ENCODE peak calls at places on chromosomes 6 and 20, in nine cellular contexts. X is GM06990, R is spleen, W is endodermal cell, G is thoracic aorta, Y is heart right ventricle, J is glutamatergic neuron, L is hepatocyte, O is MM.1S. V is an unnamed sample.

GRCh38 chr20:47466193-47466592 is 35.5 kb upstream of the NCOA3 start:
- DNase-seq in G (no peak), Y (no peak), R (no peak), L (no peak), J (no peak), O (no peak), W (no peak), X (no peak), V (no peak)

GRCh38 chr6:92715991-92716390 is 703.4 kb downstream of the EPHA7 start:
- DNase-seq in W (no peak), L (peak), G (no peak), X (no peak), Y (no peak), O (no peak), J (no peak), R (no peak), V (no peak)

GRCh38 chr6:54099201-54099600 is 12.0 kb upstream of the MLIP start:
- DNase-seq in L (no peak), W (no peak), J (no peak), R (no peak), G (no peak), X (no peak), O (no peak), Y (no peak), V (no peak)

GRCh38 chr20:34938466-34939163 is 17.0 kb downstream of the GSS start:
- DNase-seq in J (no peak), X (no peak), L (no peak), R (no peak), W (no peak), G (no peak), Y (peak), O (no peak), V (no peak)

GRCh38 chr20:31836853-31837608 is 8.4 kb downstream of the FOXS1 start:
- DNase-seq in X (no peak), L (no peak), R (no peak), J (no peak), G (no peak), W (no peak), Y (no peak), O (no peak), V (no peak)

GRCh38 chr6:41021832-41022231 is 17.2 kb downstream of the UNC5CL start:
- DNase-seq in Y (peak), W (peak), J (no peak), X (no peak), O (no peak), R (no peak), L (peak), G (no peak), V (peak)

GRCh38 chr6:53027131-53027718 is 32.1 kb upstream of the GSTA4 start:
- DNase-seq in W (no peak), Y (no peak), L (no peak), X (no peak), G (no peak), O (no peak), J (no peak), R (no peak), V (no peak)

GRCh38 chr6:45518321-45518720 is 140.6 kb upstream of the SUPT3H start:
- DNase-seq in Y (no peak), G (no peak), W (no peak), R (no peak), X (no peak), J (no peak), O (no peak), L (no peak), V (no peak)

GRCh38 chr20:51346686-51347485 is 195.6 kb downstream of the NFATC2 start:
- DNase-seq in R (no peak), G (no peak), W (no peak), L (no peak), Y (no peak), J (no peak), X (no peak), O (no peak), V (peak)

GRCh38 chr6:99507648-99508047 is 7.6 kb downstream of the USP45 start:
- DNase-seq in G (no peak), Y (no peak), O (no peak), X (no peak), R (no peak), J (no peak), L (no peak), W (no peak), V (no peak)

GRCh38 chr6:66849843-66850242 is 1142.8 kb upstream of the EYS start:
- DNase-seq in G (no peak), J (no peak), R (no peak), L (no peak), Y (no peak), W (no peak), X (no peak), O (no peak), V (no peak)

GRCh38 chr6:157023958-157024357 is 246.8 kb downstream of the ARID1B start:
- DNase-seq in Y (no peak), L (no peak), G (no peak), O (no peak), X (no peak), J (no peak), W (no peak), R (no peak), V (peak)

GRCh38 chr6:163309491-163310026 is 105.0 kb upstream of the QKI start:
- DNase-seq in G (no peak), J (no peak), R (no peak), L (no peak), X (no peak), O (no peak), W (no peak), Y (no peak), V (peak)

GRCh38 chr20:53834044-53834442 is 236.4 kb downstream of the BCAS1 start:
- DNase-seq in G (no peak), O (no peak), J (no peak), Y (no peak), W (no peak), X (peak), L (no peak), R (peak), V (no peak)

GRCh38 chr6:150418825-150419594 is 50.2 kb downstream of the IYD start:
- DNase-seq in O (peak), L (peak), Y (peak), W (peak), R (peak), J (peak), G (no peak), X (peak), V (peak)

GRCh38 chr6:48476257-48476656 is 365.3 kb upstream of the PTCHD4 start:
- DNase-seq in G (no peak), X (no peak), Y (no peak), R (no peak), L (peak), O (no peak), W (peak), J (no peak), V (peak)

GRCh38 chr6:68211242-68211795 is 423.8 kb upstream of the ADGRB3 start:
- DNase-seq in W (no peak), O (no peak), L (no peak), G (no peak), Y (no peak), X (no peak), J (no peak), R (no peak), V (peak)

GRCh38 chr6:144295981-144296767 is 11.0 kb downstream of the UTRN start:
- DNase-seq in J (no peak), Y (no peak), L (no peak), X (no peak), G (no peak), R (no peak), W (no peak), O (no peak), V (no peak)

GRCh38 chr6:82611751-82612150 is 248.1 kb downstream of the TPBG start:
- DNase-seq in R (no peak), X (no peak), J (no peak), W (no peak), L (no peak), O (no peak), G (no peak), Y (no peak), V (no peak)

GRCh38 chr20:7226156-7226555 is 458.7 kb downstream of the BMP2 start:
- DNase-seq in Y (no peak), J (peak), R (no peak), L (no peak), X (no peak), O (no peak), G (no peak), W (no peak), V (no peak)

GRCh38 chr20:33995053-33995816 is 1.5 kb downstream of the RALY start:
- DNase-seq in L (peak), G (no peak), X (no peak), R (no peak), W (no peak), O (no peak), J (no peak), Y (no peak), V (peak)

GRCh38 chr20:1296922-1297321 is 30.8 kb downstream of the SNPH start:
- DNase-seq in L (no peak), X (no peak), W (no peak), J (no peak), R (peak), O (no peak), G (no peak), Y (no peak), V (no peak)

GRCh38 chr6:136086686-136087085 is 163.4 kb downstream of the MTFR2 start:
- DNase-seq in Y (no peak), L (no peak), W (no peak), X (no peak), G (no peak), J (no peak), R (no peak), O (no peak), V (peak)

GRCh38 chr6:56259163-56259562 is 11.8 kb upstream of the COL21A1 start:
- DNase-seq in L (no peak), X (no peak), J (no peak), O (no peak), Y (no peak), G (no peak), W (no peak), R (no peak), V (peak)

GRCh38 chr6:111552241-111552744 is 53.4 kb downstream of the TRAF3IP2 start:
- DNase-seq in R (no peak), O (no peak), W (peak), X (no peak), J (peak), G (peak), L (peak), Y (peak), V (peak)

GRCh38 chr6:12119085-12119588 is 107.0 kb downstream of the HIVEP1 start:
- DNase-seq in W (no peak), Y (no peak), G (no peak), L (peak), J (no peak), R (no peak), X (peak), O (peak), V (no peak)

GRCh38 chr6:116282698-116283097 is 3.0 kb upstream of the TSPYL1 start:
- DNase-seq in G (no peak), W (no peak), X (no peak), O (no peak), R (no peak), L (no peak), Y (no peak), J (no peak), V (no peak)

GRCh38 chr6:137697267-137697938 is 169.7 kb upstream of the TNFAIP3 start:
- DNase-seq in G (no peak), J (no peak), X (no peak), Y (no peak), O (peak), L (peak), R (no peak), W (peak), V (peak)

GRCh38 chr6:160315310-160315709 is 32.9 kb upstream of the SLC22A3 start:
- DNase-seq in W (no peak), X (no peak), L (no peak), G (no peak), Y (no peak), R (no peak), J (no peak), O (no peak), V (no peak)

GRCh38 chr6:6683964-6684363 is 95.4 kb downstream of the LY86 start:
- DNase-seq in W (no peak), G (no peak), O (no peak), J (no peak), Y (no peak), X (no peak), R (no peak), L (peak), V (no peak)

DNA sequence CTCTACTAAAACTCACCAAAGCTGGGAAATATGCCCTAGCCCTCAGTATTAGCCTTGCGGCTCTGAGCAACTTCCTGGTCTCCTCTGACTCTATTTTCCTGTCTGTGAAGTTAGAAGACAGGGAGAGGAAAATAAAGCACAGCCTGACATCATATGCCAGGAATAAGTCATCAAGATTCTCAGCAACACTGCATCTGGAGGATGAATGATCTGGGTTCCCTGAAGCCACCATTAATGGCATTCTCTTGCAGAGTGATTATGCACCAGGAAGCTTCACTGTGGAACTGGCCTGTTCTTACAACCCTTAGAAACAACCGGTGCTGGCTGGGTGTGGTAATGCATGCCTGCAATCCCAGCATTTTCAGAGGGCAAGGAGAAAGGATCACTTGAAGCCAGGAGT is 12.4 kb downstream of the ADGRF5 start:
- DNase-seq in W (peak), Y (no peak), X (no peak), L (no peak), O (no peak), G (no peak), R (no peak), J (no peak), V (peak)
- TF ChIP-seq CTCF in W (no peak), Y (no peak), X (no peak), L (no peak), O (no peak), G (no peak), R (no peak), J (no peak), V (no peak)

GRCh38 chr6:36698871-36699271 is 1.2 kb downstream of the RAB44 start:
- DNase-seq in X (no peak), O (no peak), J (no peak), Y (no peak), W (peak), L (no peak), G (no peak), R (peak), V (no peak)
- TF ChIP-seq CTCF in X (no peak), O (no peak), J (no peak), Y (no peak), W (no peak), L (no peak), G (no peak), R (no peak), V (no peak)

GRCh38 chr6:44300424-44300823 is 12.7 kb downstream of the AARS2 start:
- DNase-seq in R (no peak), Y (no peak), L (no peak), W (no peak), O (no peak), J (no peak), G (no peak), X (no peak), V (no peak)

GRCh38 chr6:44297063-44298038 is 15.8 kb downstream of the AARS2 start:
- DNase-seq in W (peak), G (no peak), L (peak), R (peak), Y (no peak), X (no peak), J (peak), O (no peak), V (peak)

GRCh38 chr6:44298864-44299263 is 14.3 kb downstream of the AARS2 start:
- DNase-seq in G (no peak), R (no peak), J (no peak), Y (no peak), X (no peak), W (no peak), L (no peak), O (no peak), V (no peak)

GRCh38 chr6:44301106-44301505 is 12.0 kb downstream of the AARS2 start:
- DNase-seq in L (no peak), Y (no peak), R (no peak), X (no peak), W (no peak), G (no peak), O (no peak), J (no peak), V (no peak)

GRCh38 chr6:44298055-44298803 is 14.9 kb downstream of the AARS2 start:
- DNase-seq in R (peak), O (no peak), G (no peak), J (no peak), W (peak), X (no peak), Y (no peak), L (no peak), V (no peak)
- TF ChIP-seq CTCF in R (no peak), O (no peak), G (no peak), J (no peak), W (peak), X (no peak), Y (no peak), L (no peak), V (no peak)

DNA sequence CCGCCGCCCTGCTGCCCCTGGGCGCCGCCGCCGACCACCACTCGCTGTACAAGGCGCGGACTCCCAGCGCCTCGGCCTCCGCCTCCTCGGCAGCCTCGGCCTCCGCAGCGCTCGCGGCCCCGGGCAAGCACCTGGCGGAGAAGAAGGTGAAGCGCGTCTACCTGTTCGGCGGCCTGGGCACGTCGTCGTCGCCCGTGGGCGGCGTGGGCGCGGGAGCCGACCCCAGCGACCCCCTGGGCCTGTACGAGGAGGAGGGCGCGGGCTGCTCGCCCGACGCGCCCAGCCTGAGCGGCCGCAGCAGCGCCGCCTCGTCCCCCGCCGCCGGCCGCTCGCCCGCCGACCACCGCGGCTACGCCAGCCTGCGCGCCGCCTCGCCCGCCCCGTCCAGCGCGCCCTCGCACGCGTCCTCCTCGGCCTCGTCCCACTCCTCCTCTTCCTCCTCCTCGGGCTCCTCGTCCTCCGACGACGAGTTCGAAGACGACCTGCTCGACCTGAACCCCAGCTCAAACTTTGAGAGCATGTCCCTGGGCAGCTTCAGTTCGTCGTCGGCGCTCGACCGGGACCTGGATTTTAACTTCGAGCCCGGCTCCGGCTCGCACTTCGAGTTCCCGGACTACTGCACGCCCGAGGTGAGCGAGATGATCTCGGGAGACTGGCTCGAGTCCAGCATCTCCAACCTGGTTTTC is 1.9 kb downstream of the SOX4 start:
- DNase-seq in Y (peak), G (no peak), X (peak), L (peak), J (no peak), O (peak), W (no peak), R (peak), V (peak)
- TF ChIP-seq CTCF in Y (no peak), G (peak), X (no peak), L (no peak), J (no peak), O (peak), W (peak), R (no peak), V (no peak)

GRCh38 chr6:140537211-140537610 is 1162.8 kb upstream of the CITED2 start:
- DNase-seq in X (no peak), O (no peak), L (no peak), R (no peak), W (no peak), J (no peak), G (no peak), Y (no peak), V (peak)

GRCh38 chr6:140537834-140538680 is 1163.6 kb upstream of the CITED2 start:
- DNase-seq in W (peak), L (peak), G (no peak), X (no peak), R (no peak), Y (peak), O (no peak), J (no peak), V (peak)

GRCh38 chr6:140541288-140541687 is 1166.8 kb upstream of the CITED2 start:
- DNase-seq in R (no peak), X (no peak), Y (no peak), O (no peak), J (no peak), G (no peak), W (no peak), L (no peak), V (no peak)

GRCh38 chr6:140540743-140541142 is 1166.3 kb upstream of the CITED2 start:
- DNase-seq in X (no peak), L (no peak), W (no peak), J (no peak), O (no peak), G (no peak), Y (no peak), R (no peak), V (no peak)

DNA sequence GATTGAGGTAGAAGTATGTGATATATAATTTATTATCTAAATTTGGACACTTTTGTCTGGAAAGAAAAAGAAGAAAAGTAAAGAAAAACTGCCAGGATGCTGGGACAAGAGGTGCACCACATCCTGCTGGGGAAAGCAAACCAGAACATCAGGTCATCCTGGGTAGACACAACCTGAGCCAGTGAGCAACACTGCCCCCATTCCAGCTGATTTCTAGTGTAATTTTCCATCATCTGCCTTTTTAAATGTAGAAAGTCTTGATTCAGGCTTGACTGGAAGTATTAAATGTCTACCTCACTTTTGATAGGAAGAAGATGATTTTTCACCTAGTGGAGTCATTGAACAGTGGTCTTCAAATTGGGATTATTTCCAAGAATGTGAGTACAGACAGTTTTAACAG is 1164.5 kb upstream of the CITED2 start:
- DNase-seq in R (no peak), W (no peak), G (no peak), L (no peak), Y (no peak), X (no peak), O (no peak), J (no peak), V (no peak)
- TF ChIP-seq CTCF in R (no peak), W (peak), G (no peak), L (no peak), Y (no peak), X (no peak), O (no peak), J (no peak), V (no peak)